ENCODE peak calls at places on chromosome 4, in six cellular contexts. One of them, this sample, is unnamed.

GRCh38 chr4:17884063-17884462 is 73.3 kb downstream of the NCAPG start:
- DNase-seq in ovary: no peak
- DNase-seq in stomach: no peak
- DNase-seq in A549: no peak
- DNase-seq in tibial nerve: no peak
- DNase-seq in HepG2: no peak
- DNase-seq in this sample: no peak

GRCh38 chr4:56049428-56050212 is 100.9 kb downstream of the CEP135 start:
- DNase-seq in ovary: peak; percentile 15
- DNase-seq in stomach: no peak
- DNase-seq in A549: peak; percentile 17
- DNase-seq in tibial nerve: no peak
- DNase-seq in HepG2: no peak
- DNase-seq in this sample: peak; percentile 85

GRCh38 chr4:82500106-82500738 is 61.6 kb downstream of the TMEM150C start:
- DNase-seq in ovary: no peak
- DNase-seq in stomach: no peak
- DNase-seq in A549: no peak
- DNase-seq in tibial nerve: no peak
- DNase-seq in HepG2: no peak
- DNase-seq in this sample: no peak

GRCh38 chr4:6781113-6781512 is 1.4 kb upstream of the KIAA0232 start:
- DNase-seq in ovary: no peak
- DNase-seq in stomach: no peak
- DNase-seq in A549: no peak
- DNase-seq in tibial nerve: no peak
- DNase-seq in HepG2: no peak
- DNase-seq in this sample: no peak

GRCh38 chr4:149823770-149824221 is 8.2 kb upstream of the IQCM start:
- DNase-seq in ovary: no peak
- DNase-seq in stomach: no peak
- DNase-seq in A549: peak; percentile 25
- DNase-seq in tibial nerve: no peak
- DNase-seq in HepG2: no peak
- DNase-seq in this sample: no peak

GRCh38 chr4:181106410-181106809 is 1136.8 kb upstream of the TENM3 start:
- DNase-seq in ovary: no peak
- DNase-seq in stomach: no peak
- DNase-seq in A549: no peak
- DNase-seq in tibial nerve: no peak
- DNase-seq in HepG2: no peak
- DNase-seq in this sample: no peak

GRCh38 chr4:102169345-102169744 is 175.9 kb downstream of the SLC39A8 start:
- DNase-seq in ovary: no peak
- DNase-seq in stomach: no peak
- DNase-seq in A549: peak; percentile 10
- DNase-seq in tibial nerve: no peak
- DNase-seq in HepG2: no peak
- DNase-seq in this sample: no peak

GRCh38 chr4:127162741-127163140 is 470.0 kb upstream of the INTU start:
- DNase-seq in ovary: no peak
- DNase-seq in stomach: no peak
- DNase-seq in A549: no peak
- DNase-seq in tibial nerve: no peak
- DNase-seq in HepG2: no peak
- DNase-seq in this sample: no peak

GRCh38 chr4:90857081-90857820 is 730.1 kb downstream of the CCSER1 start:
- DNase-seq in ovary: no peak
- DNase-seq in stomach: no peak
- DNase-seq in A549: no peak
- DNase-seq in tibial nerve: no peak
- DNase-seq in HepG2: no peak
- DNase-seq in this sample: no peak

GRCh38 chr4:932713-933070 is 432 bp downstream of the TMEM175 start:
- DNase-seq in ovary: no peak
- DNase-seq in stomach: no peak
- DNase-seq in A549: no peak
- DNase-seq in tibial nerve: no peak
- DNase-seq in HepG2: peak; percentile 32
- DNase-seq in this sample: no peak

GRCh38 chr4:79864470-79865190 is 208.4 kb downstream of the ANTXR2 start:
- DNase-seq in ovary: no peak
- DNase-seq in stomach: no peak
- DNase-seq in A549: no peak
- DNase-seq in tibial nerve: no peak
- DNase-seq in HepG2: no peak
- DNase-seq in this sample: no peak

GRCh38 chr4:168475745-168476144 is 4.5 kb downstream of the DDX60L start:
- DNase-seq in ovary: no peak
- DNase-seq in stomach: no peak
- DNase-seq in A549: peak; percentile 66
- DNase-seq in tibial nerve: no peak
- DNase-seq in HepG2: no peak
- DNase-seq in this sample: no peak

GRCh38 chr4:173482330-173482931 is 47.6 kb downstream of the HAND2 start:
- DNase-seq in ovary: no peak
- DNase-seq in stomach: no peak
- DNase-seq in A549: no peak
- DNase-seq in tibial nerve: no peak
- DNase-seq in HepG2: no peak
- DNase-seq in this sample: no peak

GRCh38 chr4:55303818-55304217 is 42.2 kb upstream of the SRD5A3 start:
- DNase-seq in ovary: no peak
- DNase-seq in stomach: no peak
- DNase-seq in A549: peak; percentile 2
- DNase-seq in tibial nerve: no peak
- DNase-seq in HepG2: no peak
- DNase-seq in this sample: no peak

GRCh38 chr4:37795796-37796195 is 30.7 kb upstream of the PGM2 start:
- DNase-seq in ovary: no peak
- DNase-seq in stomach: no peak
- DNase-seq in A549: no peak
- DNase-seq in tibial nerve: no peak
- DNase-seq in HepG2: no peak
- DNase-seq in this sample: no peak

GRCh38 chr4:169283114-169283509 is 12.4 kb upstream of the SH3RF1 start:
- DNase-seq in ovary: no peak
- DNase-seq in stomach: no peak
- DNase-seq in A549: peak; percentile 68
- DNase-seq in tibial nerve: no peak
- DNase-seq in HepG2: no peak
- DNase-seq in this sample: no peak

GRCh38 chr4:26206339-26206738 is 114.5 kb upstream of the RBPJ start:
- DNase-seq in ovary: no peak
- DNase-seq in stomach: no peak
- DNase-seq in A549: no peak
- DNase-seq in tibial nerve: peak; percentile 75
- DNase-seq in HepG2: no peak
- DNase-seq in this sample: no peak

GRCh38 chr4:43587746-43588145 is 695.2 kb downstream of the GRXCR1 start:
- DNase-seq in ovary: no peak
- DNase-seq in stomach: no peak
- DNase-seq in A549: no peak
- DNase-seq in tibial nerve: no peak
- DNase-seq in HepG2: no peak
- DNase-seq in this sample: no peak

GRCh38 chr4:31995943-31996901 is 1276.1 kb downstream of the PCDH7 start:
- DNase-seq in ovary: no peak
- DNase-seq in stomach: no peak
- DNase-seq in A549: peak; percentile 69
- DNase-seq in tibial nerve: no peak
- DNase-seq in HepG2: no peak
- DNase-seq in this sample: peak; percentile 77

GRCh38 chr4:40247350-40247749 is 50.5 kb downstream of the RHOH start:
- DNase-seq in ovary: no peak
- DNase-seq in stomach: no peak
- DNase-seq in A549: no peak
- DNase-seq in tibial nerve: no peak
- DNase-seq in HepG2: no peak
- DNase-seq in this sample: no peak

GRCh38 chr4:52621567-52621966 is 37.5 kb downstream of the USP46 start:
- DNase-seq in ovary: no peak
- DNase-seq in stomach: no peak
- DNase-seq in A549: no peak
- DNase-seq in tibial nerve: no peak
- DNase-seq in HepG2: no peak
- DNase-seq in this sample: no peak

GRCh38 chr4:80192937-80193336 is 4.4 kb upstream of the PRDM8 start:
- DNase-seq in ovary: no peak
- DNase-seq in stomach: no peak
- DNase-seq in A549: no peak
- DNase-seq in tibial nerve: no peak
- DNase-seq in HepG2: no peak
- DNase-seq in this sample: no peak

GRCh38 chr4:53558981-53559620 is 32.2 kb downstream of the LNX1 start:
- DNase-seq in ovary: no peak
- DNase-seq in stomach: no peak
- DNase-seq in A549: no peak
- DNase-seq in tibial nerve: no peak
- DNase-seq in HepG2: no peak
- DNase-seq in this sample: no peak

GRCh38 chr4:140673729-140674128 is 82.5 kb downstream of the TBC1D9 start:
- DNase-seq in ovary: no peak
- DNase-seq in stomach: no peak
- DNase-seq in A549: no peak
- DNase-seq in tibial nerve: no peak
- DNase-seq in HepG2: no peak
- DNase-seq in this sample: no peak

GRCh38 chr4:138851626-138852443 is 163.7 kb upstream of the NOCT start:
- DNase-seq in ovary: no peak
- DNase-seq in stomach: no peak
- DNase-seq in A549: no peak
- DNase-seq in tibial nerve: no peak
- DNase-seq in HepG2: no peak
- DNase-seq in this sample: no peak

GRCh38 chr4:162406637-162407370 is 243.0 kb upstream of the FSTL5 start:
- DNase-seq in ovary: no peak
- DNase-seq in stomach: no peak
- DNase-seq in A549: no peak
- DNase-seq in tibial nerve: no peak
- DNase-seq in HepG2: no peak
- DNase-seq in this sample: no peak

GRCh38 chr4:188012546-188012945 is 17.0 kb downstream of the ZFP42 start:
- DNase-seq in ovary: no peak
- DNase-seq in stomach: no peak
- DNase-seq in A549: no peak
- DNase-seq in tibial nerve: no peak
- DNase-seq in HepG2: no peak
- DNase-seq in this sample: no peak

GRCh38 chr4:120843840-120844527 is 78.5 kb downstream of the PRDM5 start:
- DNase-seq in ovary: peak; percentile 19
- DNase-seq in stomach: no peak
- DNase-seq in A549: peak; percentile 9
- DNase-seq in tibial nerve: no peak
- DNase-seq in HepG2: no peak
- DNase-seq in this sample: peak; percentile 52

GRCh38 chr4:156545003-156545785 is 426.4 kb downstream of the PDGFC start:
- DNase-seq in ovary: no peak
- DNase-seq in stomach: no peak
- DNase-seq in A549: no peak
- DNase-seq in tibial nerve: peak; percentile 31
- DNase-seq in HepG2: no peak
- DNase-seq in this sample: no peak

GRCh38 chr4:123555500-123556273 is 159.1 kb downstream of the SPRY1 start:
- DNase-seq in ovary: peak; percentile 82
- DNase-seq in stomach: peak; percentile 96
- DNase-seq in A549: peak; percentile 81
- DNase-seq in tibial nerve: peak; percentile 93
- DNase-seq in HepG2: peak; percentile 98
- DNase-seq in this sample: no peak

GRCh38 chr4:186622788-186623464 is 67.6 kb upstream of the MTNR1A start:
- DNase-seq in ovary: no peak
- DNase-seq in stomach: no peak
- DNase-seq in A549: no peak
- DNase-seq in tibial nerve: peak; percentile 3
- DNase-seq in HepG2: no peak
- DNase-seq in this sample: no peak

GRCh38 chr4:185211641-185212040 is 2.2 kb downstream of the SNX25 start:
- DNase-seq in ovary: no peak
- DNase-seq in stomach: no peak
- DNase-seq in A549: no peak
- DNase-seq in tibial nerve: no peak
- DNase-seq in HepG2: peak; percentile 26
- DNase-seq in this sample: no peak
- TF ChIP-seq EP300 in ovary: no peak
- TF ChIP-seq EP300 in stomach: no peak
- TF ChIP-seq EP300 in A549: no peak
- TF ChIP-seq EP300 in tibial nerve: no peak
- TF ChIP-seq EP300 in HepG2: no peak
- TF ChIP-seq EP300 in this sample: no peak

GRCh38 chr4:45482346-45482745 is 641.5 kb downstream of the GABRG1 start:
- DNase-seq in ovary: no peak
- DNase-seq in stomach: no peak
- DNase-seq in A549: no peak
- DNase-seq in tibial nerve: no peak
- DNase-seq in HepG2: no peak
- DNase-seq in this sample: no peak
- TF ChIP-seq EP300 in ovary: no peak
- TF ChIP-seq EP300 in stomach: no peak
- TF ChIP-seq EP300 in A549: no peak
- TF ChIP-seq EP300 in tibial nerve: no peak
- TF ChIP-seq EP300 in HepG2: no peak
- TF ChIP-seq EP300 in this sample: no peak

DNA sequence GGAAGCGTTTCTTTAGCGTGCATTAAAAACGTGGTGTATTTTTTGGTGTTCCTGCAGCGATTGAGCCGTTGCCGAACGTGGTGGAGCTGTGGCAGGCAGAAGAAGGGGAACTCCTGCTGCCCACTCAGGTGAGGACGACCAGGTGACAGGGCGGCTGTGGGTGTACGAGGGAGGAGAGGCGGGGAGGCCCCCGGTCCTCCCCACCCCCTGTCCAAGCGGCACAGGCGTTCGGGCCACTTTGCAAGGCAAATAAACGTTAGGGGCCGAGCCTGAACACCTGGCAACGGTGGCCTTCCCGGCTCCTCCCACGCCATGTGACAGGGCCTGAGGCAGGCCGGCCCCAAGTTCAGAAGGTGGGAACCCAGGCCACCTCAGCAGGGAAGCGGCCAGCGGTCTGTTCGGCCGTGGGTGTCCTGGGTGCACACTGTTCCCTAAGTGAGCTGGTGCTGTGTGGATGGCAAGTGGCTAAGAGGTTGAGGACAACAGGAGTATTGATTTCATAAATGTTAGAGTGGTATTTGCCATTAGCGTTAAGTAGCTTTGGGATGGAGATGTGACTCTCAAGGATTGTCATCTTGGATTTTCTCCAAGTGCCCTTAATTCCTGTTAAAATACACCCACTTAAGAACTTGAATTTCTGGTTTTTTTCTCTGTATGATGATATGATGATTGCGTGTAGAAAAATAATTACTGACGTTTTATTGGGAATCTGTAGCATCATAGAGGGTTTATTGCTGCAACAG is 1.2 kb downstream of the TMEM131L start:
- DNase-seq in ovary: peak; percentile 55
- DNase-seq in stomach: peak; percentile 84
- DNase-seq in A549: no peak
- DNase-seq in tibial nerve: no peak
- DNase-seq in HepG2: peak; percentile 52
- DNase-seq in this sample: peak; percentile 88
- TF ChIP-seq EP300 in ovary: no peak
- TF ChIP-seq EP300 in stomach: no peak
- TF ChIP-seq EP300 in A549: no peak
- TF ChIP-seq EP300 in tibial nerve: no peak
- TF ChIP-seq EP300 in HepG2: no peak
- TF ChIP-seq EP300 in this sample: no peak

GRCh38 chr4:163548481-163549243 is 54.2 kb downstream of the TMA16 start:
- DNase-seq in ovary: no peak
- DNase-seq in stomach: no peak
- DNase-seq in A549: peak; percentile 57
- DNase-seq in tibial nerve: peak; percentile 31
- DNase-seq in HepG2: peak; percentile 37
- DNase-seq in this sample: no peak
- TF ChIP-seq EP300 in ovary: no peak
- TF ChIP-seq EP300 in stomach: no peak
- TF ChIP-seq EP300 in A549: no peak
- TF ChIP-seq EP300 in tibial nerve: no peak
- TF ChIP-seq EP300 in HepG2: no peak
- TF ChIP-seq EP300 in this sample: no peak